ENCODE peak calls at places on chromosomes 2 and 18, in four cellular contexts. One of them, this sample, is unnamed.

GRCh38 chr2:95350320-95351079 is 52.0 kb upstream of the FAHD2A start:
- DNase-seq in non-pigmented ciliary epithelial cell: no peak
- DNase-seq in AG04450: no peak
- DNase-seq in cardiac septum: no peak
- DNase-seq in this sample: no peak

GRCh38 chr18:64295839-64296238 is 147.0 kb upstream of the LINC00305 start:
- DNase-seq in non-pigmented ciliary epithelial cell: no peak
- DNase-seq in AG04450: no peak
- DNase-seq in cardiac septum: no peak
- DNase-seq in this sample: no peak

GRCh38 chr18:31101148-31102019 is 837 bp downstream of the DSC2 start:
- DNase-seq in non-pigmented ciliary epithelial cell: no peak
- DNase-seq in AG04450: no peak
- DNase-seq in cardiac septum: peak; percentile 88
- DNase-seq in this sample: no peak

GRCh38 chr2:130963058-130963848 is 126.5 kb downstream of the ARHGEF4 start:
- DNase-seq in non-pigmented ciliary epithelial cell: no peak
- DNase-seq in AG04450: no peak
- DNase-seq in cardiac septum: no peak
- DNase-seq in this sample: no peak

GRCh38 chr18:55179460-55180195 is 220.4 kb upstream of the CCDC68 start:
- DNase-seq in non-pigmented ciliary epithelial cell: peak; percentile 10
- DNase-seq in AG04450: peak; percentile 4
- DNase-seq in cardiac septum: no peak
- DNase-seq in this sample: no peak

GRCh38 chr2:149692837-149693518 is 105.4 kb upstream of the MMADHC start:
- DNase-seq in non-pigmented ciliary epithelial cell: no peak
- DNase-seq in AG04450: no peak
- DNase-seq in cardiac septum: no peak
- DNase-seq in this sample: no peak

GRCh38 chr2:226644342-226644957 is 155.2 kb downstream of the IRS1 start:
- DNase-seq in non-pigmented ciliary epithelial cell: peak; percentile 73
- DNase-seq in AG04450: peak; percentile 36
- DNase-seq in cardiac septum: no peak
- DNase-seq in this sample: peak; percentile 81

GRCh38 chr18:24930974-24931373 is 421.0 kb downstream of the ZNF521 start:
- DNase-seq in non-pigmented ciliary epithelial cell: no peak
- DNase-seq in AG04450: no peak
- DNase-seq in cardiac septum: no peak
- DNase-seq in this sample: no peak

GRCh38 chr18:39862341-39862740 is 2092.7 kb upstream of the PIK3C3 start:
- DNase-seq in non-pigmented ciliary epithelial cell: no peak
- DNase-seq in AG04450: no peak
- DNase-seq in cardiac septum: no peak
- DNase-seq in this sample: no peak

GRCh38 chr2:8599421-8600242 is 82.2 kb upstream of the ID2 start:
- DNase-seq in non-pigmented ciliary epithelial cell: no peak
- DNase-seq in AG04450: no peak
- DNase-seq in cardiac septum: no peak
- DNase-seq in this sample: no peak

GRCh38 chr2:48589170-48589767 is 28.4 kb upstream of the GTF2A1L start:
- DNase-seq in non-pigmented ciliary epithelial cell: no peak
- DNase-seq in AG04450: no peak
- DNase-seq in cardiac septum: no peak
- DNase-seq in this sample: peak; percentile 18

GRCh38 chr2:236646871-236647270 is 77.2 kb downstream of the ACKR3 start:
- DNase-seq in non-pigmented ciliary epithelial cell: no peak
- DNase-seq in AG04450: no peak
- DNase-seq in cardiac septum: no peak
- DNase-seq in this sample: no peak

GRCh38 chr18:53458944-53459580 is 765.4 kb downstream of the MBD2 start:
- DNase-seq in non-pigmented ciliary epithelial cell: no peak
- DNase-seq in AG04450: no peak
- DNase-seq in cardiac septum: no peak
- DNase-seq in this sample: no peak

GRCh38 chr2:167209784-167210183 is 321.5 kb downstream of the XIRP2 start:
- DNase-seq in non-pigmented ciliary epithelial cell: no peak
- DNase-seq in AG04450: no peak
- DNase-seq in cardiac septum: no peak
- DNase-seq in this sample: peak; percentile 44

GRCh38 chr2:10170256-10170655 is 47.7 kb downstream of the RRM2 start:
- DNase-seq in non-pigmented ciliary epithelial cell: no peak
- DNase-seq in AG04450: no peak
- DNase-seq in cardiac septum: no peak
- DNase-seq in this sample: no peak

GRCh38 chr2:144511945-144512344 is 8.0 kb downstream of the ZEB2 start:
- DNase-seq in non-pigmented ciliary epithelial cell: no peak
- DNase-seq in AG04450: no peak
- DNase-seq in cardiac septum: no peak
- DNase-seq in this sample: no peak

GRCh38 chr2:9002637-9003365 is 683 bp downstream of the MBOAT2 start:
- DNase-seq in non-pigmented ciliary epithelial cell: no peak
- DNase-seq in AG04450: no peak
- DNase-seq in cardiac septum: peak; percentile 77
- DNase-seq in this sample: no peak

GRCh38 chr18:36217348-36217747 is 30.1 kb downstream of the MOCOS start:
- DNase-seq in non-pigmented ciliary epithelial cell: no peak
- DNase-seq in AG04450: no peak
- DNase-seq in cardiac septum: no peak
- DNase-seq in this sample: no peak

GRCh38 chr2:86492057-86492456 is 50.9 kb downstream of the KDM3A start:
- DNase-seq in non-pigmented ciliary epithelial cell: no peak
- DNase-seq in AG04450: no peak
- DNase-seq in cardiac septum: no peak
- DNase-seq in this sample: no peak